ENCODE peak calls at places on chromosomes 2 and 18, in nine cellular contexts. A, V, R, D, F, J, Q, T and W are unnamed samples.

GRCh38 chr2:237717366-237718276 is 81.0 kb upstream of the RBM44 start:
- DNase-seq in A (no peak), V (no peak), R (no peak), D (no peak), F (no peak), J (no peak), Q (no peak), T (no peak), W (no peak)

GRCh38 chr2:190443778-190444481 is 35.8 kb downstream of the MFSD6 start:
- DNase-seq in A (no peak), V (no peak), R (no peak), D (no peak), F (no peak), J (no peak), Q (peak), T (no peak), W (no peak)

GRCh38 chr2:25567406-25567805 is 106.0 kb downstream of the DTNB start:
- DNase-seq in A (no peak), V (peak), R (no peak), D (peak), F (no peak), J (peak), Q (peak), T (no peak), W (no peak)

GRCh38 chr18:3250237-3251107 is 2.9 kb downstream of the MYL12A start:
- DNase-seq in A (no peak), V (no peak), R (no peak), D (no peak), F (no peak), J (no peak), Q (peak), T (no peak), W (no peak)

GRCh38 chr2:99602475-99602874 is 112.7 kb upstream of the REV1 start:
- DNase-seq in A (no peak), V (no peak), R (no peak), D (no peak), F (no peak), J (no peak), Q (peak), T (no peak), W (no peak)

GRCh38 chr18:73431620-73432019 is 563.8 kb upstream of the NETO1 start:
- DNase-seq in A (no peak), V (no peak), R (no peak), D (no peak), F (no peak), J (no peak), Q (no peak), T (no peak), W (no peak)

GRCh38 chr18:12442946-12443345 is 35.2 kb downstream of the PRELID3A start:
- DNase-seq in A (no peak), V (no peak), R (no peak), D (no peak), F (no peak), J (no peak), Q (no peak), T (no peak), W (no peak)

GRCh38 chr2:212147921-212148513 is 390.6 kb downstream of the ERBB4 start:
- DNase-seq in A (no peak), V (no peak), R (no peak), D (no peak), F (peak), J (no peak), Q (peak), T (peak), W (no peak)

GRCh38 chr2:6556755-6557154 is 309.0 kb downstream of the CMPK2 start:
- DNase-seq in A (no peak), V (no peak), R (no peak), D (no peak), F (no peak), J (no peak), Q (no peak), T (no peak), W (no peak)

GRCh38 chr2:61463769-61464475 is 7.0 kb downstream of the USP34 start:
- DNase-seq in A (no peak), V (no peak), R (no peak), D (no peak), F (no peak), J (no peak), Q (no peak), T (no peak), W (no peak)

GRCh38 chr2:172480301-172481218 is 53.2 kb downstream of the ITGA6 start:
- DNase-seq in A (no peak), V (no peak), R (no peak), D (no peak), F (no peak), J (no peak), Q (peak), T (no peak), W (peak)

GRCh38 chr2:150809083-150809482 is 321.6 kb upstream of the RND3 start:
- DNase-seq in A (no peak), V (no peak), R (no peak), D (no peak), F (no peak), J (no peak), Q (no peak), T (no peak), W (no peak)

GRCh38 chr18:62505669-62506494 is 16.9 kb upstream of the ZCCHC2 start:
- DNase-seq in A (peak), V (no peak), R (no peak), D (no peak), F (no peak), J (peak), Q (peak), T (no peak), W (peak)

GRCh38 chr2:117785740-117786139 is 28.8 kb upstream of the DDX18 start:
- DNase-seq in A (peak), V (peak), R (no peak), D (peak), F (no peak), J (peak), Q (peak), T (peak), W (peak)

GRCh38 chr2:210762604-210763588 is 206.5 kb downstream of the CPS1 start:
- DNase-seq in A (no peak), V (no peak), R (no peak), D (no peak), F (no peak), J (no peak), Q (no peak), T (no peak), W (no peak)

GRCh38 chr2:69605332-69605731 is 38.2 kb downstream of the AAK1 start:
- DNase-seq in A (no peak), V (no peak), R (no peak), D (no peak), F (no peak), J (no peak), Q (no peak), T (no peak), W (no peak)

GRCh38 chr2:151855111-151855510 is 26.9 kb upstream of the ARL5A start:
- DNase-seq in A (no peak), V (no peak), R (no peak), D (no peak), F (no peak), J (no peak), Q (no peak), T (no peak), W (no peak)

GRCh38 chr2:53202063-53202462 is 565.5 kb upstream of the CHAC2 start:
- DNase-seq in A (no peak), V (peak), R (no peak), D (no peak), F (no peak), J (no peak), Q (peak), T (peak), W (no peak)

GRCh38 chr18:43278401-43278800 is 1.1 kb upstream of the SYT4 start:
- DNase-seq in A (no peak), V (no peak), R (no peak), D (no peak), F (no peak), J (no peak), Q (no peak), T (peak), W (no peak)

GRCh38 chr2:181810823-181811695 is 80.5 kb upstream of the ITPRID2 start:
- DNase-seq in A (no peak), V (peak), R (no peak), D (peak), F (no peak), J (no peak), Q (peak), T (no peak), W (no peak)

GRCh38 chr2:49801898-49802297 is 647.6 kb upstream of the FSHR start:
- DNase-seq in A (no peak), V (no peak), R (no peak), D (no peak), F (no peak), J (no peak), Q (no peak), T (no peak), W (no peak)

GRCh38 chr2:207136872-207137271 is 28.9 kb downstream of the KLF7 start:
- DNase-seq in A (no peak), V (no peak), R (no peak), D (no peak), F (no peak), J (no peak), Q (no peak), T (no peak), W (no peak)

GRCh38 chr2:127579231-127579630 is 43.7 kb downstream of the MYO7B start:
- DNase-seq in A (no peak), V (no peak), R (peak), D (no peak), F (no peak), J (no peak), Q (no peak), T (no peak), W (no peak)

GRCh38 chr2:242034138-242034537 is 164.6 kb downstream of the RTP5 start:
- DNase-seq in A (no peak), V (no peak), R (no peak), D (no peak), F (no peak), J (no peak), Q (no peak), T (no peak), W (no peak)

GRCh38 chr18:23879126-23879525 is 135.4 kb upstream of the TTC39C start:
- DNase-seq in A (no peak), V (no peak), R (no peak), D (no peak), F (no peak), J (no peak), Q (no peak), T (no peak), W (no peak)

GRCh38 chr2:204228169-204228940 is 291.8 kb downstream of the ICOS start:
- DNase-seq in A (no peak), V (no peak), R (no peak), D (no peak), F (no peak), J (no peak), Q (no peak), T (peak), W (no peak)

GRCh38 chr2:101277111-101277510 is 24.4 kb downstream of the CNOT11 start:
- DNase-seq in A (no peak), V (peak), R (no peak), D (no peak), F (no peak), J (no peak), Q (no peak), T (no peak), W (no peak)

GRCh38 chr18:55405655-55406373 is 182.2 kb downstream of the TCF4 start:
- DNase-seq in A (no peak), V (peak), R (no peak), D (no peak), F (no peak), J (no peak), Q (peak), T (peak), W (peak)

GRCh38 chr2:216777637-216778273 is 82.1 kb downstream of the TNP1 start:
- DNase-seq in A (no peak), V (peak), R (no peak), D (peak), F (no peak), J (peak), Q (peak), T (peak), W (peak)

GRCh38 chr2:109711230-109712125 is 82.6 kb upstream of the RGPD5 start:
- DNase-seq in A (no peak), V (no peak), R (no peak), D (no peak), F (no peak), J (no peak), Q (no peak), T (no peak), W (no peak)

GRCh38 chr18:47756364-47757016 is 174.0 kb downstream of the SMAD2 start:
- DNase-seq in A (peak), V (peak), R (peak), D (peak), F (no peak), J (peak), Q (peak), T (peak), W (peak)

GRCh38 chr2:157918319-157918718 is 42.2 kb upstream of the ACVR1 start:
- DNase-seq in A (no peak), V (no peak), R (no peak), D (no peak), F (no peak), J (no peak), Q (no peak), T (no peak), W (no peak)

GRCh38 chr2:186256540-186256939 is 229.5 kb upstream of the ZC3H15 start:
- DNase-seq in A (no peak), V (no peak), R (no peak), D (no peak), F (no peak), J (peak), Q (peak), T (peak), W (no peak)

GRCh38 chr2:24517247-24517646 is 26.2 kb downstream of the NCOA1 start:
- DNase-seq in A (no peak), V (peak), R (no peak), D (no peak), F (no peak), J (no peak), Q (no peak), T (no peak), W (no peak)

GRCh38 chr2:84481702-84482101 is 22.6 kb upstream of the SUCLG1 start:
- DNase-seq in A (peak), V (no peak), R (no peak), D (no peak), F (no peak), J (no peak), Q (peak), T (no peak), W (peak)

GRCh38 chr2:85132834-85133637 is at the start of gene TCF7L1:
- DNase-seq in A (peak), V (peak), R (peak), D (peak), F (peak), J (peak), Q (peak), T (peak), W (peak)

GRCh38 chr2:96970248-96970875 is 16.0 kb downstream of the FAM178B start:
- DNase-seq in A (no peak), V (no peak), R (no peak), D (no peak), F (no peak), J (no peak), Q (no peak), T (no peak), W (no peak)